ENCODE peak calls at places on chromosome 20, in nine cellular contexts. T, Y, Q, J, B, N, G, K and D are unnamed samples.

GRCh38 chr20:59547596-59547995 is 56.7 kb upstream of the PHACTR3 start:
- DNase-seq in T (no peak), Y (no peak), Q (no peak), J (no peak), B (no peak), N (no peak), G (no peak), K (no peak), D (no peak)

GRCh38 chr20:909641-910040 is 6.5 kb downstream of the ANGPT4 start:
- DNase-seq in T (no peak), Y (no peak), Q (no peak), J (no peak), B (peak; percentile 11), N (no peak), G (no peak), K (no peak), D (no peak)

GRCh38 chr20:10671850-10672578 is 1.8 kb downstream of the JAG1 start:
- DNase-seq in T (peak; percentile 61), Y (peak; percentile 46), Q (no peak), J (peak; percentile 52), B (peak; percentile 88), N (no peak), G (peak; percentile 63), K (no peak), D (peak; percentile 62)

GRCh38 chr20:18427214-18427613 is 39.6 kb downstream of the DZANK1 start:
- DNase-seq in T (no peak), Y (no peak), Q (no peak), J (no peak), B (no peak), N (no peak), G (no peak), K (no peak), D (no peak)

GRCh38 chr20:31811796-31812728 is 7.1 kb upstream of the MYLK2 start:
- DNase-seq in T (no peak), Y (peak; percentile 41), Q (peak; percentile 14), J (peak; percentile 83), B (no peak), N (no peak), G (peak; percentile 70), K (no peak), D (peak; percentile 62)

GRCh38 chr20:3621111-3621510 is 42.1 kb downstream of the GFRA4 start:
- DNase-seq in T (no peak), Y (no peak), Q (no peak), J (no peak), B (no peak), N (no peak), G (no peak), K (no peak), D (no peak)

GRCh38 chr20:58984691-58985090 is 3.6 kb downstream of the NELFCD start:
- DNase-seq in T (no peak), Y (no peak), Q (no peak), J (no peak), B (no peak), N (no peak), G (no peak), K (no peak), D (no peak)

GRCh38 chr20:50873518-50873959 is 57.7 kb downstream of the ADNP start:
- DNase-seq in T (no peak), Y (no peak), Q (no peak), J (no peak), B (peak; percentile 49), N (no peak), G (no peak), K (no peak), D (no peak)

GRCh38 chr20:24208652-24209051 is 220.1 kb upstream of the GGTLC1 start:
- DNase-seq in T (no peak), Y (no peak), Q (no peak), J (no peak), B (no peak), N (no peak), G (no peak), K (no peak), D (no peak)

GRCh38 chr20:1440024-1440423 is 26.6 kb downstream of the NSFL1C start:
- DNase-seq in T (no peak), Y (no peak), Q (no peak), J (no peak), B (no peak), N (no peak), G (peak; percentile 28), K (no peak), D (peak; percentile 33)

GRCh38 chr20:14600527-14600926 is 263.1 kb upstream of the FLRT3 start:
- DNase-seq in T (no peak), Y (no peak), Q (no peak), J (no peak), B (no peak), N (no peak), G (no peak), K (no peak), D (no peak)

GRCh38 chr20:14334306-14334930 is 3.0 kb downstream of the FLRT3 start:
- DNase-seq in T (no peak), Y (peak; percentile 89), Q (peak; percentile 38), J (peak; percentile 58), B (no peak), N (peak; percentile 38), G (peak; percentile 26), K (no peak), D (peak; percentile 58)

GRCh38 chr20:25017257-25017803 is 24.8 kb upstream of the APMAP start:
- DNase-seq in T (peak; percentile 45), Y (no peak), Q (no peak), J (no peak), B (peak; percentile 54), N (no peak), G (no peak), K (no peak), D (no peak)

GRCh38 chr20:11473971-11474370 is 443.7 kb upstream of the BTBD3 start:
- DNase-seq in T (no peak), Y (no peak), Q (no peak), J (no peak), B (no peak), N (no peak), G (no peak), K (no peak), D (no peak)

GRCh38 chr20:51434556-51435256 is 107.8 kb downstream of the NFATC2 start:
- DNase-seq in T (no peak), Y (no peak), Q (no peak), J (peak; percentile 93), B (no peak), N (no peak), G (peak; percentile 95), K (no peak), D (peak; percentile 85)

GRCh38 chr20:2137552-2138201 is 36.0 kb downstream of the STK35 start:
- DNase-seq in T (no peak), Y (no peak), Q (no peak), J (peak; percentile 97), B (peak; percentile 24), N (no peak), G (peak; percentile 69), K (no peak), D (peak; percentile 86)

GRCh38 chr20:56653221-56653620 is 24.1 kb downstream of the TFAP2C start:
- DNase-seq in T (no peak), Y (no peak), Q (no peak), J (no peak), B (no peak), N (no peak), G (no peak), K (no peak), D (no peak)

GRCh38 chr20:32249030-32249738 is 28.3 kb upstream of the KIF3B start:
- DNase-seq in T (no peak), Y (no peak), Q (no peak), J (no peak), B (peak; percentile 2), N (no peak), G (no peak), K (no peak), D (no peak)

GRCh38 chr20:24185801-24186200 is 197.2 kb upstream of the GGTLC1 start:
- DNase-seq in T (no peak), Y (no peak), Q (no peak), J (no peak), B (no peak), N (no peak), G (no peak), K (no peak), D (no peak)

GRCh38 chr20:45038747-45039469 is 62.0 kb downstream of the KCNS1 start:
- DNase-seq in T (no peak), Y (no peak), Q (no peak), J (no peak), B (no peak), N (no peak), G (peak; percentile 57), K (no peak), D (peak; percentile 67)

GRCh38 chr20:31652917-31653385 is 15.2 kb downstream of the COX4I2 start:
- DNase-seq in T (no peak), Y (peak; percentile 100), Q (no peak), J (no peak), B (no peak), N (no peak), G (peak; percentile 52), K (no peak), D (peak; percentile 63)

GRCh38 chr20:45892049-45892816 is 1.1 kb downstream of the CTSA start:
- DNase-seq in T (peak; percentile 61), Y (no peak), Q (no peak), J (peak; percentile 52), B (no peak), N (no peak), G (peak; percentile 29), K (no peak), D (peak; percentile 50)

GRCh38 chr20:50590348-50590664 is 80.1 kb downstream of the PTPN1 start:
- DNase-seq in T (no peak), Y (no peak), Q (no peak), J (no peak), B (no peak), N (no peak), G (no peak), K (no peak), D (no peak)

GRCh38 chr20:44054849-44055248 is 132.1 kb downstream of the JPH2 start:
- DNase-seq in T (no peak), Y (no peak), Q (no peak), J (no peak), B (no peak), N (no peak), G (no peak), K (no peak), D (no peak)

GRCh38 chr20:58852559-58853271 is at the start of gene GNAS:
- DNase-seq in T (peak; percentile 87), Y (no peak), Q (peak; percentile 45), J (peak; percentile 72), B (peak; percentile 80), N (peak; percentile 4), G (peak; percentile 71), K (peak; percentile 26), D (peak; percentile 29)